ENCODE peak calls at places on chromosomes 16 and 17, in four cellular contexts. W, C, U and M are unnamed samples.

GRCh38 chr17:63356275-63356905 is 89.7 kb downstream of the CYB561 start:
- DNase-seq in W (no peak), C (no peak), U (no peak), M (no peak)

GRCh38 chr17:75130632-75131277 is 787 bp downstream of the NT5C start:
- DNase-seq in W (peak), C (peak), U (peak), M (peak)

GRCh38 chr17:70168044-70168978 is 1.0 kb upstream of the KCNJ2 start:
- DNase-seq in W (peak), C (peak), U (peak), M (peak)

GRCh38 chr17:42027961-42028790 is 8.3 kb downstream of the NKIRAS2 start:
- DNase-seq in W (peak), C (peak), U (no peak), M (peak)

GRCh38 chr16:31132303-31132978 is 3.1 kb downstream of the PRSS8 start:
- DNase-seq in W (no peak), C (no peak), U (no peak), M (no peak)

GRCh38 chr17:35605753-35606152 is 18.6 kb downstream of the AP2B1 start:
- DNase-seq in W (no peak), C (no peak), U (no peak), M (no peak)

GRCh38 chr17:38705803-38706624 is 941 bp downstream of the MLLT6 start:
- DNase-seq in W (peak), C (peak), U (peak), M (peak)

GRCh38 chr17:50185724-50186545 is 15.5 kb downstream of the COL1A1 start:
- DNase-seq in W (no peak), C (no peak), U (no peak), M (no peak)

GRCh38 chr17:69468211-69468610 is 53.7 kb downstream of the MAP2K6 start:
- DNase-seq in W (no peak), C (no peak), U (no peak), M (no peak)

GRCh38 chr16:49659356-49659755 is 196.6 kb downstream of the ZNF423 start:
- DNase-seq in W (no peak), C (no peak), U (no peak), M (no peak)

GRCh38 chr16:4101421-4102275 is 14.6 kb downstream of the ADCY9 start:
- DNase-seq in W (no peak), C (no peak), U (no peak), M (no peak)

GRCh38 chr17:4560837-4561241 is 462 bp upstream of the GGT6 start:
- DNase-seq in W (no peak), C (peak), U (no peak), M (peak)

GRCh38 chr16:49859139-49859947 is 3.4 kb upstream of the ZNF423 start:
- DNase-seq in W (no peak), C (peak), U (no peak), M (peak)

GRCh38 chr16:851209-851810 is 50.8 kb upstream of the GNG13 start:
- DNase-seq in W (no peak), C (no peak), U (no peak), M (no peak)

GRCh38 chr17:81238815-81239713 is at the start of the genes NDUFAF8 and TEPSIN:
- DNase-seq in W (peak), C (peak), U (peak), M (peak)

GRCh38 chr16:49592507-49593422 is 219.2 kb downstream of the C16orf78 start:
- DNase-seq in W (peak), C (peak), U (peak), M (peak)

GRCh38 chr16:81478876-81479496 is 34.4 kb downstream of the CMIP start:
- DNase-seq in W (no peak), C (no peak), U (no peak), M (no peak)

GRCh38 chr16:67666032-67666537 is 465 bp downstream of the ENKD1 start:
- DNase-seq in W (peak), C (peak), U (peak), M (peak)

GRCh38 chr17:2710804-2711607 is 558 bp downstream of the CLUH start:
- DNase-seq in W (no peak), C (peak), U (peak), M (peak)

GRCh38 chr16:23064642-23065041 is 84.6 kb downstream of the USP31 start:
- DNase-seq in W (no peak), C (no peak), U (no peak), M (no peak)

GRCh38 chr17:50363217-50364060 is 9.5 kb downstream of the MRPL27 start:
- DNase-seq in W (peak), C (no peak), U (peak), M (peak)

GRCh38 chr16:84465154-84465553 is 39.3 kb downstream of the MEAK7 start:
- DNase-seq in W (peak), C (no peak), U (no peak), M (no peak)

GRCh38 chr16:8963010-8963824 is 489 bp downstream of the USP7 start:
- DNase-seq in W (peak), C (peak), U (peak), M (no peak)

GRCh38 chr16:71645450-71645849 is 19.5 kb downstream of the MARVELD3 start:
- DNase-seq in W (no peak), C (peak), U (peak), M (no peak)

GRCh38 chr16:69089091-69089912 is 16.2 kb upstream of the HAS3 start:
- DNase-seq in W (no peak), C (peak), U (peak), M (peak)

GRCh38 chr17:15493031-15493750 is 25.8 kb upstream of the CDRT4 start:
- DNase-seq in W (peak), C (no peak), U (no peak), M (no peak)

GRCh38 chr17:43341705-43342600 is 56.8 kb upstream of the ARL4D start:
- DNase-seq in W (no peak), C (no peak), U (no peak), M (no peak)
- TF ChIP-seq TEAD4 in W (no peak), C (no peak), U (no peak), M (no peak)

GRCh38 chr17:44766409-44767038 is 7.7 kb downstream of the ADAM11 start:
- DNase-seq in W (no peak), C (no peak), U (no peak), M (no peak)
- TF ChIP-seq TEAD4 in W (no peak), C (no peak), U (no peak), M (no peak)

GRCh38 chr17:47792457-47792856 is 29.1 kb downstream of the OSBPL7 start:
- DNase-seq in W (no peak), C (no peak), U (no peak), M (no peak)
- TF ChIP-seq TEAD4 in W (no peak), C (no peak), U (no peak), M (no peak)

GRCh38 chr17:64529221-64529620 is 22.4 kb downstream of the CEP95 start:
- DNase-seq in W (no peak), C (no peak), U (no peak), M (no peak)
- TF ChIP-seq TEAD4 in W (no peak), C (no peak), U (no peak), M (no peak)

DNA sequence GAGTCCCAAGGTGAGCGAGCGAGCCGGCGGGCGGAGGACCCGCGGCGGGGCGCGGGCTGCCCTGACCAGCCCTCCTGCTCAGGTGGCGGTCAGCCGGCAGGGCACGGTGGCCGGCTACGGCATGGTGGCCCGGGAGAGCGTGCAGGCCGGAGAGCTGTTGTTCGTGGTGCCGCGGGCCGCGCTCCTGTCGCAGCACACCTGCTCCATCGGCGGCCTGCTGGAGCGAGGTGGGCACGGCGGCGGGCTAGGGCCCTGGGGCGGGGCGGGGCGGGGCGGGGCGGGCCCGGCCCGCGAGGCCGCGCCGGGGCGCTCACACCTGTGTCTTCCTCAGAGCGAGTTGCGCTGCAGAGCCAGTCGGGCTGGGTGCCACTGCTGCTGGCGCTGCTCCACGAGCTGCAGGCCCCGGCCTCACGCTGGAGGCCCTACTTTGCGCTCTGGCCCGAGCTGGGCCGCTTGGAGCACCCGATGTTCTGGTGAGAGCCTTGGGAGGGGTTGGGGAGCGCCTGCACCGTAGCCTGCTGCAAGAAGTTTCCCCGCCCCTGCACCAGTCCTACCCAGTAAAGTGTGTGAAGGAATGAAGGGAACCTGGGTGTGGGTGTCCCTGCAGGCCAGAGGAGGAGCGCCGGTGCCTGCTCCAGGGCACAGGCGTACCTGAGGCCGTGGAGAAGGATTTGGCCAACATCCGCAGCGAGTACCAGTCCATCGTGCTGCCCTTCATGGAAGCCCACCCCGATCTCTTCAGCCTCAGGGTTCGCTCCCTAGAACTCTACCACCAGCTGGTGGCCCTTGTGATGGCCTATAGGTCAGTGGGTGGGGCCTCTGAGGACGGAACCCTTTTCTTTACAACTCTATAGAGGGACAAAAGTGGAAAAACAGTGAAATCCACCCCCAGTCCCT is 802 bp downstream of the SETD6 start:
- DNase-seq in W (peak), C (peak), U (no peak), M (peak)
- TF ChIP-seq TEAD4 in W (no peak), C (no peak), U (no peak), M (no peak)

DNA sequence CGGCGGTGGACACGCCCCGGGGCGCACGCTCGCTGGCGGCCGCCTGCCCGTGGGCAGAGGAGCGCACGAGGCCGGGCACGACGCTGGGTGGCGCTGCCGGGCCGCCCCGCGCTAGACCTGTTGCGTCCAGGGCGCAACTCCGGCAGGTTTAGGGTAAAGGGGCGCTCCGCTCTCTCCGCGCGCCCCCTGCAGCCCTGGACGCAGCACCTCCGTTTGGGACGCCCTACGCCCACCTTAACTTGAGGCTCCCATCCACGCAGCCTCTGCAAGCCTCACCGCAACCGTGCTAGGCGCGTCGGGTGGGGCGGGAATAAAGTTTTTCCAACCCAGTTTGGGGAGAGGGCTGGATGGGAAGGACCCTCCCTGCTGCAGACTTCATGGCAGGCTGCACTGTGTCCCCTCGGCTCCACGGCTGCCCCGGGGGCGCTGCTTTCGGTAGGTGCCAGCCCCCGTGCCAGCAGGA is 299 bp upstream of the SYT17 start:
- DNase-seq in W (peak), C (peak), U (peak), M (peak)
- TF ChIP-seq TEAD4 in W (no peak), C (no peak), U (no peak), M (no peak)